ENCODE peak calls at places on chromosomes 11 and 22, in ten cellular contexts. One of them, this sample, is unnamed.

GRCh38 chr11:119030329-119031047 is at the start of gene SLC37A4:
- DNase-seq in CD8-positive, alpha-beta T cell: peak
- DNase-seq in Peyer's patch: peak
- DNase-seq in fibroblast of lung: peak
- DNase-seq in Panc1: peak
- DNase-seq in psoas muscle: peak
- DNase-seq in CD4-positive, CD25-positive, alpha-beta regulatory T cell: peak
- DNase-seq in PC-3: peak
- DNase-seq in right lobe of liver: peak
- DNase-seq in neural progenitor cell: peak
- DNase-seq in this sample: peak

GRCh38 chr11:57144531-57145320 is 37.0 kb upstream of the LRRC55 start:
- DNase-seq in CD8-positive, alpha-beta T cell: no peak
- DNase-seq in Peyer's patch: no peak
- DNase-seq in fibroblast of lung: no peak
- DNase-seq in Panc1: no peak
- DNase-seq in psoas muscle: no peak
- DNase-seq in CD4-positive, CD25-positive, alpha-beta regulatory T cell: no peak
- DNase-seq in PC-3: no peak
- DNase-seq in right lobe of liver: no peak
- DNase-seq in neural progenitor cell: no peak
- DNase-seq in this sample: no peak

GRCh38 chr22:21790359-21790758 is 54.8 kb upstream of the YPEL1 start:
- DNase-seq in CD8-positive, alpha-beta T cell: no peak
- DNase-seq in Peyer's patch: no peak
- DNase-seq in fibroblast of lung: no peak
- DNase-seq in Panc1: no peak
- DNase-seq in psoas muscle: no peak
- DNase-seq in CD4-positive, CD25-positive, alpha-beta regulatory T cell: no peak
- DNase-seq in PC-3: no peak
- DNase-seq in right lobe of liver: no peak
- DNase-seq in neural progenitor cell: no peak
- DNase-seq in this sample: no peak

GRCh38 chr11:12216542-12217422 is 106.4 kb downstream of the MICAL2 start:
- DNase-seq in CD8-positive, alpha-beta T cell: no peak
- DNase-seq in Peyer's patch: no peak
- DNase-seq in fibroblast of lung: peak
- DNase-seq in Panc1: no peak
- DNase-seq in psoas muscle: no peak
- DNase-seq in CD4-positive, CD25-positive, alpha-beta regulatory T cell: no peak
- DNase-seq in PC-3: no peak
- DNase-seq in right lobe of liver: no peak
- DNase-seq in neural progenitor cell: no peak
- DNase-seq in this sample: no peak

GRCh38 chr11:35525501-35526175 is at the start of gene PAMR1:
- DNase-seq in CD8-positive, alpha-beta T cell: no peak
- DNase-seq in Peyer's patch: peak
- DNase-seq in fibroblast of lung: peak
- DNase-seq in Panc1: no peak
- DNase-seq in psoas muscle: peak
- DNase-seq in CD4-positive, CD25-positive, alpha-beta regulatory T cell: no peak
- DNase-seq in PC-3: no peak
- DNase-seq in right lobe of liver: peak
- DNase-seq in neural progenitor cell: peak
- DNase-seq in this sample: peak

GRCh38 chr11:125674210-125674609 is 6.4 kb downstream of the ACRV1 start:
- DNase-seq in CD8-positive, alpha-beta T cell: no peak
- DNase-seq in Peyer's patch: no peak
- DNase-seq in fibroblast of lung: no peak
- DNase-seq in Panc1: no peak
- DNase-seq in psoas muscle: no peak
- DNase-seq in CD4-positive, CD25-positive, alpha-beta regulatory T cell: no peak
- DNase-seq in PC-3: no peak
- DNase-seq in right lobe of liver: no peak
- DNase-seq in neural progenitor cell: no peak
- DNase-seq in this sample: no peak

GRCh38 chr22:49775191-49776052 is 52.3 kb downstream of the BRD1 start:
- DNase-seq in CD8-positive, alpha-beta T cell: no peak
- DNase-seq in Peyer's patch: no peak
- DNase-seq in fibroblast of lung: no peak
- DNase-seq in Panc1: no peak
- DNase-seq in psoas muscle: peak
- DNase-seq in CD4-positive, CD25-positive, alpha-beta regulatory T cell: no peak
- DNase-seq in PC-3: no peak
- DNase-seq in right lobe of liver: no peak
- DNase-seq in neural progenitor cell: no peak
- DNase-seq in this sample: peak

GRCh38 chr22:22903355-22903777 is 15.8 kb downstream of the IGLL5 start:
- DNase-seq in CD8-positive, alpha-beta T cell: no peak
- DNase-seq in Peyer's patch: no peak
- DNase-seq in fibroblast of lung: no peak
- DNase-seq in Panc1: no peak
- DNase-seq in psoas muscle: peak
- DNase-seq in CD4-positive, CD25-positive, alpha-beta regulatory T cell: no peak
- DNase-seq in PC-3: no peak
- DNase-seq in right lobe of liver: no peak
- DNase-seq in neural progenitor cell: no peak
- DNase-seq in this sample: no peak

GRCh38 chr22:21989049-21989448 is 6.5 kb upstream of the TOP3B start:
- DNase-seq in CD8-positive, alpha-beta T cell: no peak
- DNase-seq in Peyer's patch: no peak
- DNase-seq in fibroblast of lung: no peak
- DNase-seq in Panc1: no peak
- DNase-seq in psoas muscle: no peak
- DNase-seq in CD4-positive, CD25-positive, alpha-beta regulatory T cell: no peak
- DNase-seq in PC-3: no peak
- DNase-seq in right lobe of liver: no peak
- DNase-seq in neural progenitor cell: no peak
- DNase-seq in this sample: no peak

GRCh38 chr11:3952715-3953114 is 97.3 kb downstream of the STIM1 start:
- DNase-seq in CD8-positive, alpha-beta T cell: no peak
- DNase-seq in Peyer's patch: no peak
- DNase-seq in fibroblast of lung: no peak
- DNase-seq in Panc1: no peak
- DNase-seq in psoas muscle: no peak
- DNase-seq in CD4-positive, CD25-positive, alpha-beta regulatory T cell: no peak
- DNase-seq in PC-3: no peak
- DNase-seq in right lobe of liver: no peak
- DNase-seq in neural progenitor cell: no peak
- DNase-seq in this sample: no peak

GRCh38 chr11:125365196-125365931 is 130.7 kb downstream of the FEZ1 start:
- DNase-seq in CD8-positive, alpha-beta T cell: no peak
- DNase-seq in Peyer's patch: no peak
- DNase-seq in fibroblast of lung: no peak
- DNase-seq in Panc1: no peak
- DNase-seq in psoas muscle: no peak
- DNase-seq in CD4-positive, CD25-positive, alpha-beta regulatory T cell: no peak
- DNase-seq in PC-3: peak
- DNase-seq in right lobe of liver: no peak
- DNase-seq in neural progenitor cell: no peak
- DNase-seq in this sample: no peak

GRCh38 chr11:105449100-105449734 is 160.7 kb upstream of the GRIA4 start:
- DNase-seq in CD8-positive, alpha-beta T cell: no peak
- DNase-seq in Peyer's patch: no peak
- DNase-seq in fibroblast of lung: no peak
- DNase-seq in Panc1: no peak
- DNase-seq in psoas muscle: no peak
- DNase-seq in CD4-positive, CD25-positive, alpha-beta regulatory T cell: no peak
- DNase-seq in PC-3: no peak
- DNase-seq in right lobe of liver: no peak
- DNase-seq in neural progenitor cell: no peak
- DNase-seq in this sample: no peak

GRCh38 chr11:10261821-10262220 is 32.2 kb downstream of the SBF2 start:
- DNase-seq in CD8-positive, alpha-beta T cell: no peak
- DNase-seq in Peyer's patch: no peak
- DNase-seq in fibroblast of lung: peak
- DNase-seq in Panc1: no peak
- DNase-seq in psoas muscle: no peak
- DNase-seq in CD4-positive, CD25-positive, alpha-beta regulatory T cell: no peak
- DNase-seq in PC-3: peak
- DNase-seq in right lobe of liver: no peak
- DNase-seq in neural progenitor cell: no peak
- DNase-seq in this sample: no peak

GRCh38 chr22:37479196-37479595 is 7.0 kb downstream of the MFNG start:
- DNase-seq in CD8-positive, alpha-beta T cell: no peak
- DNase-seq in Peyer's patch: no peak
- DNase-seq in fibroblast of lung: no peak
- DNase-seq in Panc1: no peak
- DNase-seq in psoas muscle: no peak
- DNase-seq in CD4-positive, CD25-positive, alpha-beta regulatory T cell: no peak
- DNase-seq in PC-3: no peak
- DNase-seq in right lobe of liver: no peak
- DNase-seq in neural progenitor cell: no peak
- DNase-seq in this sample: no peak

GRCh38 chr11:62075438-62075837 is 48.4 kb upstream of the INCENP start:
- DNase-seq in CD8-positive, alpha-beta T cell: no peak
- DNase-seq in Peyer's patch: no peak
- DNase-seq in fibroblast of lung: no peak
- DNase-seq in Panc1: no peak
- DNase-seq in psoas muscle: no peak
- DNase-seq in CD4-positive, CD25-positive, alpha-beta regulatory T cell: no peak
- DNase-seq in PC-3: no peak
- DNase-seq in right lobe of liver: no peak
- DNase-seq in neural progenitor cell: peak
- DNase-seq in this sample: no peak

DNA sequence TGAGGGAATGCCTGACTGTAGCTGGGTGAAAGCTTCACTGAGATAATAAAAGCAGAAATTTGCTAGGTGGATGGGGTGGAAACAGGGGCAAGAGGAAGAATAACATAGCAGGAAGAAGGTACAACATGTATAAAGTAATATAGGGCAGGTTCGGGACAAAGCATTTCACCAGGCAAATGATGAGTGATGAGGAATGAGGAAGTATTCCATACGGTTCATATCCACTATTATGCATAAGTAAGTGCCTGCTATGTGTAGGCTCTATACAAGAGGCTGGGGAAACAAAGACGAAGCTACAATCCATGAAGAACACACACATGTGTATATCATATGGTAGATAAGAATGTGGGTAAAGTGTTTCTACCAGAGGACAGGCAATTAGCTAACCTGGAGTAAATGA is 7.9 kb downstream of the NDUFC2 start:
- DNase-seq in CD8-positive, alpha-beta T cell: no peak
- DNase-seq in Peyer's patch: no peak
- DNase-seq in fibroblast of lung: no peak
- DNase-seq in Panc1: no peak
- DNase-seq in psoas muscle: no peak
- DNase-seq in CD4-positive, CD25-positive, alpha-beta regulatory T cell: no peak
- DNase-seq in PC-3: no peak
- DNase-seq in right lobe of liver: no peak
- DNase-seq in neural progenitor cell: no peak
- DNase-seq in this sample: no peak
- H3K4me3 ChIP-seq in CD8-positive, alpha-beta T cell: no peak
- H3K4me3 ChIP-seq in Peyer's patch: no peak
- H3K4me3 ChIP-seq in fibroblast of lung: no peak
- H3K4me3 ChIP-seq in Panc1: no peak
- H3K4me3 ChIP-seq in psoas muscle: no peak
- H3K4me3 ChIP-seq in CD4-positive, CD25-positive, alpha-beta regulatory T cell: no peak
- H3K4me3 ChIP-seq in PC-3: no peak
- H3K4me3 ChIP-seq in right lobe of liver: no peak
- H3K4me3 ChIP-seq in neural progenitor cell: no peak
- H3K4me3 ChIP-seq in this sample: no peak

GRCh38 chr11:63763506-63764200 is 4.9 kb downstream of the ZFTA start:
- DNase-seq in CD8-positive, alpha-beta T cell: no peak
- DNase-seq in Peyer's patch: no peak
- DNase-seq in fibroblast of lung: no peak
- DNase-seq in Panc1: no peak
- DNase-seq in psoas muscle: peak
- DNase-seq in CD4-positive, CD25-positive, alpha-beta regulatory T cell: no peak
- DNase-seq in PC-3: no peak
- DNase-seq in right lobe of liver: peak
- DNase-seq in neural progenitor cell: peak
- DNase-seq in this sample: peak
- H3K27ac ChIP-seq in CD8-positive, alpha-beta T cell: no peak
- H3K27ac ChIP-seq in Peyer's patch: peak
- H3K27ac ChIP-seq in fibroblast of lung: no peak
- H3K27ac ChIP-seq in Panc1: no peak
- H3K27ac ChIP-seq in psoas muscle: no peak
- H3K27ac ChIP-seq in CD4-positive, CD25-positive, alpha-beta regulatory T cell: no peak
- H3K27ac ChIP-seq in PC-3: no peak
- H3K27ac ChIP-seq in right lobe of liver: peak
- H3K27ac ChIP-seq in neural progenitor cell: peak
- H3K27ac ChIP-seq in this sample: peak

DNA sequence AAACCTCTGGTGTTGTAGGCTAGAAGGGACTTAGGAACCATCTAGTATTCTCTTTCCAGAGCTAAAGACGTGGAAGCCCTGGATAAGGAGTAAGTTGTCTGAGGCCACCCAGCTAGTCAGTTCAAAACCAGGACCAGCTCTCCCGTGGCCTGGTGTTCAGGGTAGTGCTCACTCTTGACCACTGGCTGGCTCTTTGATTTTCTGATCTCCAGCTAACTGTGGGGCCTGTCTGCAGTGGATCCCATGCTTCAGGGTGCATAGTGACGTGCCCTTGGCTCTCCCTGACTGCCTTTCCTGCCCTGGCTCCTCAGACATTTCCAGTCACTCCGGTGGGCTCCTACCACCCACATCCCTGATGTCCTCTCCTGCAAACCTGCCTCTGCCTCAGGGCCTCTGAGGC is 1.3 kb downstream of the CLMP start:
- DNase-seq in CD8-positive, alpha-beta T cell: no peak
- DNase-seq in Peyer's patch: no peak
- DNase-seq in fibroblast of lung: no peak
- DNase-seq in Panc1: no peak
- DNase-seq in psoas muscle: no peak
- DNase-seq in CD4-positive, CD25-positive, alpha-beta regulatory T cell: no peak
- DNase-seq in PC-3: no peak
- DNase-seq in right lobe of liver: no peak
- DNase-seq in neural progenitor cell: no peak
- DNase-seq in this sample: no peak
- H3K4me3 ChIP-seq in CD8-positive, alpha-beta T cell: no peak
- H3K4me3 ChIP-seq in Peyer's patch: peak
- H3K4me3 ChIP-seq in fibroblast of lung: peak
- H3K4me3 ChIP-seq in Panc1: peak
- H3K4me3 ChIP-seq in psoas muscle: peak
- H3K4me3 ChIP-seq in CD4-positive, CD25-positive, alpha-beta regulatory T cell: no peak
- H3K4me3 ChIP-seq in PC-3: peak
- H3K4me3 ChIP-seq in right lobe of liver: no peak
- H3K4me3 ChIP-seq in neural progenitor cell: no peak
- H3K4me3 ChIP-seq in this sample: peak

DNA sequence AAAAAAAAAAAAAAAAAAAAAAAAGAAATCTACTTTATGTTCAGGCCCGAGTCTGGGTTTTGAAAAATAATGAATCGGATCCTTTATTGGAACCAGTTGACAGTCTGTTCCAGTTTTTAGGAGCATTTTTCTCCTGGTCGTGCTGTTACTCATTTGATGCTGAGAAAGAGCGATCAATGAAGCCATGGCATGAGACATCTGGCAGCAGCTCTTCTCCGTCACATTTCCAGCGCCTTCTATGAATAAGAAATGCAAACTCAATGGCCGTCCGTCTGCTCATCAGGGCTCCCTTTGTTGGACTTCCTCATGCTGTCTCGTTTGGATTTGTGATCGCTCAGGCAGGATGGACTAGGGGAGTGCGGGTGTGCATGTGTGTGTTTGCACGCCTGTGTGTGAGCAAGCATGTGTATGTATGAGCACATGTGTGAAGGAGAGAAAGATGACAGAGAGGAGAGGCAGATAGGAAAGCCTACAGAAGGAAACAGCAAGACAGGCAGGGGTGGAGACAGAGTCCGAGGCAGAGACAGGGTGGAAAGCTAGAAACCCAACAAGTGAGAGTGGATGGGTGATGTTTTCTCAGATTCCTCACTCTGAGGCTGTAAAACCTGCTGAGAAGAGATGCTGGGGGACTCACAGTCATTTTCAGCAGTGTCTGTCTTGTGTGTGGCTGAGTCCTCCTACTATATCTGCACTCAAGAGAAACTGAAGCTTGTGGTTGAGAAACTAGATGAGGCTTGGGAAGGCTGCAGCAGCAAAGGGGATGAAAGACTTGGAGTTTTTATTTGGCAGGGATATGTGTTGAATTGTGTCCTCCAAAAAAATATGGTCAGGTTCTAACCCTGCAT is 56.0 kb upstream of the CLMP start:
- DNase-seq in CD8-positive, alpha-beta T cell: no peak
- DNase-seq in Peyer's patch: no peak
- DNase-seq in fibroblast of lung: no peak
- DNase-seq in Panc1: no peak
- DNase-seq in psoas muscle: no peak
- DNase-seq in CD4-positive, CD25-positive, alpha-beta regulatory T cell: no peak
- DNase-seq in PC-3: no peak
- DNase-seq in right lobe of liver: no peak
- DNase-seq in neural progenitor cell: no peak
- DNase-seq in this sample: no peak
- H3K27ac ChIP-seq in CD8-positive, alpha-beta T cell: no peak
- H3K27ac ChIP-seq in Peyer's patch: no peak
- H3K27ac ChIP-seq in fibroblast of lung: no peak
- H3K27ac ChIP-seq in Panc1: no peak
- H3K27ac ChIP-seq in psoas muscle: no peak
- H3K27ac ChIP-seq in CD4-positive, CD25-positive, alpha-beta regulatory T cell: no peak
- H3K27ac ChIP-seq in PC-3: no peak
- H3K27ac ChIP-seq in right lobe of liver: no peak
- H3K27ac ChIP-seq in neural progenitor cell: no peak
- H3K27ac ChIP-seq in this sample: no peak

This sample was measured in ovary.